ENCODE peak calls at places on chromosomes 16 and 17, in five cellular contexts. One of them, this sample, is unnamed. For H3K4me1, the result is how much of the 10 kb centered on the place peaks cover.

GRCh38 chr16:87725596-87726235 is 40.1 kb downstream of the KLHDC4 start:
- DNase-seq in mesendoderm: peak
- DNase-seq in cardiac muscle cell: peak
- DNase-seq in CD8-positive, alpha-beta T cell: no peak
- DNase-seq in GM23248: no peak
- DNase-seq in this sample: no peak

GRCh38 chr16:12303649-12304048 is 327.1 kb downstream of the SNX29 start:
- DNase-seq in cardiac muscle cell: peak
- DNase-seq in GM23248: peak
- DNase-seq in mesendoderm: no peak
- DNase-seq in CD8-positive, alpha-beta T cell: no peak
- DNase-seq in this sample: no peak

GRCh38 chr17:77611791-77612466 is 346.6 kb upstream of the TNRC6C start:
- DNase-seq in CD8-positive, alpha-beta T cell: no peak
- DNase-seq in mesendoderm: no peak
- DNase-seq in GM23248: no peak
- DNase-seq in cardiac muscle cell: no peak
- DNase-seq in this sample: no peak

GRCh38 chr16:11613381-11614303 is 26.9 kb upstream of the LITAF start:
- DNase-seq in GM23248: no peak
- DNase-seq in mesendoderm: no peak
- DNase-seq in CD8-positive, alpha-beta T cell: peak
- DNase-seq in cardiac muscle cell: no peak
- DNase-seq in this sample: no peak

GRCh38 chr17:75524971-75525805 is at the start of gene LLGL2:
- DNase-seq in cardiac muscle cell: peak
- DNase-seq in CD8-positive, alpha-beta T cell: peak
- DNase-seq in GM23248: peak
- DNase-seq in mesendoderm: peak
- DNase-seq in this sample: peak

GRCh38 chr17:59853168-59853918 is 39.4 kb downstream of the TUBD1 start:
- DNase-seq in cardiac muscle cell: peak
- DNase-seq in mesendoderm: peak
- DNase-seq in GM23248: peak
- DNase-seq in CD8-positive, alpha-beta T cell: peak
- DNase-seq in this sample: peak

GRCh38 chr17:45942284-45942683 is 47.9 kb downstream of the MAPT start:
- DNase-seq in GM23248: peak
- DNase-seq in cardiac muscle cell: peak
- DNase-seq in CD8-positive, alpha-beta T cell: no peak
- DNase-seq in mesendoderm: no peak
- DNase-seq in this sample: no peak

GRCh38 chr16:23398987-23399805 is 53.8 kb downstream of the COG7 start:
- DNase-seq in cardiac muscle cell: no peak
- DNase-seq in CD8-positive, alpha-beta T cell: no peak
- DNase-seq in GM23248: no peak
- DNase-seq in mesendoderm: peak
- DNase-seq in this sample: no peak

GRCh38 chr16:50502616-50503000 is 45.6 kb upstream of the NKD1 start:
- DNase-seq in cardiac muscle cell: no peak
- DNase-seq in mesendoderm: no peak
- DNase-seq in CD8-positive, alpha-beta T cell: no peak
- DNase-seq in GM23248: no peak
- DNase-seq in this sample: no peak

GRCh38 chr17:40104570-40105471 is 4.4 kb upstream of the NR1D1 start:
- DNase-seq in GM23248: no peak
- DNase-seq in mesendoderm: no peak
- DNase-seq in CD8-positive, alpha-beta T cell: no peak
- DNase-seq in cardiac muscle cell: no peak
- DNase-seq in this sample: no peak
- H3K4me1 ChIP-seq in GM23248: under half
- H3K4me1 ChIP-seq in mesendoderm: under half
- H3K4me1 ChIP-seq in CD8-positive, alpha-beta T cell: half or more
- H3K4me1 ChIP-seq in cardiac muscle cell: under half
- H3K4me1 ChIP-seq in this sample: half or more

GRCh38 chr16:30777591-30778297 is 9.3 kb downstream of the ZNF629 start:
- DNase-seq in CD8-positive, alpha-beta T cell: no peak
- DNase-seq in cardiac muscle cell: no peak
- DNase-seq in mesendoderm: no peak
- DNase-seq in GM23248: peak
- DNase-seq in this sample: no peak
- H3K4me3 ChIP-seq in CD8-positive, alpha-beta T cell: no peak
- H3K4me3 ChIP-seq in cardiac muscle cell: no peak
- H3K4me3 ChIP-seq in mesendoderm: no peak
- H3K4me3 ChIP-seq in GM23248: no peak
- H3K4me3 ChIP-seq in this sample: no peak

DNA sequence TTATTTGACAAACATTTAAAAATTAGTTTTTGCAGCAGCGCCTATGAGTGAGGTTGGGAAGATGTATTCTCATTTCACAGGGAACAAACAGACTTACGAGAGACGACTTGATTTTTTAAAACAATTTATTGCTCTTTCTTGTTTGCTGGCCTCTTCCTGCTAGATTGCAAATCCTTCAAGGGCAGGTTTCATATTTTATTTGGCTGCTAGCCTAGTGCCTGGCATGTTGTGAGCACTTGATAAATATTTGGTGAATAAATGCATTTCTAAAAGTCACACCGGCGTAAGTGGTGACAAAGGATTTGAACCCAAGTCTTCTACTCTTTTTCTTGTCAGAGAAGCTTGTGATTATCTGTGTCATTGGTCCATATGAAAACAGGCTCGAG is 1.4 kb downstream of the WWP2 start:
- DNase-seq in GM23248: peak
- DNase-seq in CD8-positive, alpha-beta T cell: no peak
- DNase-seq in cardiac muscle cell: no peak
- DNase-seq in mesendoderm: no peak
- DNase-seq in this sample: no peak
- H3K27ac ChIP-seq in GM23248: peak
- H3K27ac ChIP-seq in CD8-positive, alpha-beta T cell: peak
- H3K27ac ChIP-seq in cardiac muscle cell: no peak
- H3K27ac ChIP-seq in mesendoderm: no peak
- H3K27ac ChIP-seq in this sample: peak

GRCh38 chr17:61337247-61337812 is 62.3 kb upstream of the TBX2 start:
- DNase-seq in CD8-positive, alpha-beta T cell: no peak
- DNase-seq in GM23248: no peak
- DNase-seq in mesendoderm: peak
- DNase-seq in cardiac muscle cell: no peak
- DNase-seq in this sample: no peak
- H3K4me1 ChIP-seq in CD8-positive, alpha-beta T cell: under half
- H3K4me1 ChIP-seq in GM23248: under half
- H3K4me1 ChIP-seq in mesendoderm: under half
- H3K4me1 ChIP-seq in cardiac muscle cell: under half
- H3K4me1 ChIP-seq in this sample: under half

GRCh38 chr17:7588553-7589203 is 1.2 kb downstream of the SOX15 start:
- DNase-seq in CD8-positive, alpha-beta T cell: no peak
- DNase-seq in cardiac muscle cell: no peak
- DNase-seq in mesendoderm: no peak
- DNase-seq in GM23248: peak
- DNase-seq in this sample: no peak
- H3K4me3 ChIP-seq in CD8-positive, alpha-beta T cell: no peak
- H3K4me3 ChIP-seq in cardiac muscle cell: no peak
- H3K4me3 ChIP-seq in mesendoderm: peak
- H3K4me3 ChIP-seq in GM23248: peak
- H3K4me3 ChIP-seq in this sample: no peak

GRCh38 chr16:88855736-88856121 is 1.0 kb downstream of the GALNS start:
- DNase-seq in mesendoderm: no peak
- DNase-seq in GM23248: no peak
- DNase-seq in CD8-positive, alpha-beta T cell: no peak
- DNase-seq in cardiac muscle cell: no peak
- DNase-seq in this sample: no peak

GRCh38 chr16:88855176-88855575 is 1.6 kb downstream of the GALNS start:
- DNase-seq in cardiac muscle cell: no peak
- DNase-seq in CD8-positive, alpha-beta T cell: no peak
- DNase-seq in GM23248: no peak
- DNase-seq in mesendoderm: no peak
- DNase-seq in this sample: no peak

GRCh38 chr16:88857728-88858339 is 907 bp downstream of the TRAPPC2L start:
- DNase-seq in CD8-positive, alpha-beta T cell: peak
- DNase-seq in mesendoderm: peak
- DNase-seq in cardiac muscle cell: peak
- DNase-seq in GM23248: peak
- DNase-seq in this sample: peak

GRCh38 chr16:88856828-88857727 is at the start of the genes GALNS and TRAPPC2L:
- DNase-seq in cardiac muscle cell: peak
- DNase-seq in GM23248: peak
- DNase-seq in mesendoderm: peak
- DNase-seq in CD8-positive, alpha-beta T cell: peak
- DNase-seq in this sample: peak

GRCh38 chr16:88856122-88856827 is 472 bp downstream of the GALNS start:
- DNase-seq in CD8-positive, alpha-beta T cell: peak
- DNase-seq in cardiac muscle cell: no peak
- DNase-seq in mesendoderm: peak
- DNase-seq in GM23248: peak
- DNase-seq in this sample: peak
- H3K27ac ChIP-seq in CD8-positive, alpha-beta T cell: peak
- H3K27ac ChIP-seq in cardiac muscle cell: no peak
- H3K27ac ChIP-seq in mesendoderm: no peak
- H3K27ac ChIP-seq in GM23248: no peak
- H3K27ac ChIP-seq in this sample: peak

GRCh38 chr17:57871155-57871554 is 21.3 kb upstream of the MRPS23 start:
- DNase-seq in mesendoderm: no peak
- DNase-seq in cardiac muscle cell: no peak
- DNase-seq in CD8-positive, alpha-beta T cell: no peak
- DNase-seq in GM23248: no peak
- DNase-seq in this sample: no peak

GRCh38 chr17:57870283-57870635 is 20.4 kb upstream of the MRPS23 start:
- DNase-seq in mesendoderm: no peak
- DNase-seq in GM23248: peak
- DNase-seq in cardiac muscle cell: no peak
- DNase-seq in CD8-positive, alpha-beta T cell: no peak
- DNase-seq in this sample: no peak

GRCh38 chr17:57868775-57869598 is 19.1 kb upstream of the MRPS23 start:
- DNase-seq in mesendoderm: no peak
- DNase-seq in GM23248: no peak
- DNase-seq in cardiac muscle cell: no peak
- DNase-seq in CD8-positive, alpha-beta T cell: no peak
- DNase-seq in this sample: no peak

GRCh38 chr17:57868007-57868774 is 18.3 kb upstream of the MRPS23 start:
- DNase-seq in cardiac muscle cell: peak
- DNase-seq in mesendoderm: peak
- DNase-seq in CD8-positive, alpha-beta T cell: peak
- DNase-seq in GM23248: peak
- DNase-seq in this sample: no peak

GRCh38 chr17:57869599-57870282 is 19.9 kb upstream of the MRPS23 start:
- DNase-seq in cardiac muscle cell: peak
- DNase-seq in GM23248: peak
- DNase-seq in CD8-positive, alpha-beta T cell: no peak
- DNase-seq in mesendoderm: no peak
- DNase-seq in this sample: no peak
- H3K4me1 ChIP-seq in cardiac muscle cell: under half
- H3K4me1 ChIP-seq in GM23248: half or more
- H3K4me1 ChIP-seq in CD8-positive, alpha-beta T cell: under half
- H3K4me1 ChIP-seq in mesendoderm: under half
- H3K4me1 ChIP-seq in this sample: under half